ENCODE peak calls at places on chromosomes 12 and 14, in seven cellular contexts. G, D, B, Y, V, I and H are unnamed samples.

GRCh38 chr14:42664185-42664584 is 1057.5 kb downstream of the LRFN5 start:
- DNase-seq in G (no peak), D (no peak), B (no peak), V (no peak), Y (no peak), I (no peak), H (no peak)

GRCh38 chr14:21436567-21437062 is 19.3 kb downstream of the CHD8 start:
- DNase-seq in D (peak; percentile 16), B (no peak), G (no peak), I (no peak), Y (no peak), V (no peak), H (no peak)

GRCh38 chr12:122106891-122107660 is 28.5 kb downstream of the MLXIP start:
- DNase-seq in B (no peak), Y (no peak), V (no peak), I (no peak), D (no peak), G (peak; percentile 60), H (no peak)

GRCh38 chr12:124869011-124869665 is 5.5 kb upstream of the SCARB1 start:
- DNase-seq in Y (no peak), V (no peak), G (no peak), D (no peak), I (no peak), B (no peak), H (peak; percentile 40)

GRCh38 chr12:50751921-50752721 is 11.8 kb upstream of the ATF1 start:
- DNase-seq in V (no peak), D (no peak), I (no peak), Y (no peak), G (no peak), B (no peak), H (no peak)

GRCh38 chr12:106680280-106680679 is 94.2 kb upstream of the RIC8B start:
- DNase-seq in G (no peak), B (no peak), V (no peak), I (no peak), Y (no peak), D (no peak), H (no peak)

GRCh38 chr14:35429951-35430350 is 25.4 kb upstream of the NFKBIA start:
- DNase-seq in V (no peak), D (no peak), I (no peak), B (no peak), G (no peak), Y (no peak), H (no peak)

GRCh38 chr12:121822393-121823100 is 18.7 kb downstream of the SETD1B start:
- DNase-seq in D (no peak), B (no peak), Y (no peak), I (no peak), G (no peak), V (no peak), H (no peak)

GRCh38 chr12:132260721-132261120 is 68.7 kb downstream of the GALNT9 start:
- DNase-seq in D (no peak), Y (no peak), V (no peak), B (no peak), G (no peak), I (no peak), H (no peak)

GRCh38 chr14:22848391-22849164 is 12.2 kb downstream of the MMP14 start:
- DNase-seq in D (peak; percentile 13), I (no peak), B (no peak), V (no peak), Y (no peak), G (no peak), H (no peak)

GRCh38 chr12:68976304-68976915 is 43.4 kb upstream of the CPM start:
- DNase-seq in V (no peak), D (no peak), B (no peak), G (no peak), I (no peak), Y (no peak), H (no peak)

GRCh38 chr12:57488397-57489156 is 709 bp downstream of the MARS1 start:
- DNase-seq in B (no peak), D (no peak), G (no peak), Y (no peak), I (no peak), V (no peak), H (no peak)

GRCh38 chr12:4270016-4270669 is 3.4 kb upstream of the CCND2 start:
- DNase-seq in I (no peak), D (no peak), V (no peak), Y (no peak), B (no peak), G (no peak), H (peak; percentile 58)

GRCh38 chr14:52244997-52245396 is 22.5 kb upstream of the PTGDR start:
- DNase-seq in D (no peak), V (no peak), Y (no peak), I (no peak), B (no peak), G (no peak), H (no peak)

GRCh38 chr12:51238037-51238509 is 553 bp upstream of the DAZAP2 start:
- DNase-seq in D (no peak), G (no peak), B (no peak), V (no peak), I (no peak), Y (no peak), H (no peak)

GRCh38 chr14:24339284-24340151 is at the start of gene RIPK3:
- DNase-seq in V (no peak), Y (peak; percentile 46), G (no peak), D (no peak), B (no peak), I (no peak), H (peak; percentile 68)

GRCh38 chr12:43662736-43663135 is 95.9 kb downstream of the PUS7L start:
- DNase-seq in G (no peak), D (no peak), I (no peak), Y (no peak), B (no peak), V (no peak), H (no peak)

GRCh38 chr12:16012086-16012485 is 101.0 kb downstream of the DERA start:
- DNase-seq in I (no peak), Y (no peak), G (no peak), B (no peak), D (no peak), V (no peak), H (no peak)

GRCh38 chr12:96236221-96236822 is 42.1 kb downstream of the ELK3 start:
- DNase-seq in V (no peak), G (no peak), I (no peak), Y (peak; percentile 30), D (no peak), B (no peak), H (no peak)

GRCh38 chr14:68376067-68376810 is 416.6 kb downstream of the ZFP36L1 start:
- DNase-seq in D (no peak), Y (no peak), B (no peak), G (no peak), I (no peak), V (no peak), H (no peak)

GRCh38 chr14:77251870-77252269 is 19.1 kb downstream of the NGB start:
- DNase-seq in V (no peak), Y (no peak), G (no peak), I (no peak), B (no peak), D (no peak), H (no peak)

GRCh38 chr14:89391556-89391955 is 25.5 kb downstream of the FOXN3 start:
- DNase-seq in V (no peak), B (no peak), D (no peak), G (no peak), I (no peak), Y (no peak), H (no peak)

GRCh38 chr14:97426776-97427175 is 629.6 kb downstream of the VRK1 start:
- DNase-seq in G (no peak), B (no peak), D (no peak), V (no peak), Y (no peak), I (no peak), H (no peak)

GRCh38 chr12:59119676-59120075 is 199.4 kb upstream of the LRIG3 start:
- DNase-seq in I (no peak), G (no peak), V (no peak), D (no peak), B (no peak), Y (no peak), H (no peak)

GRCh38 chr12:81080431-81080983 is 2.6 kb downstream of the ACSS3 start:
- DNase-seq in Y (no peak), G (no peak), D (no peak), V (no peak), I (no peak), B (no peak), H (no peak)

GRCh38 chr14:39383026-39383626 is 49.1 kb downstream of the FBXO33 start:
- DNase-seq in G (no peak), V (no peak), B (no peak), I (no peak), D (no peak), Y (no peak), H (no peak)

GRCh38 chr12:82124711-82125110 is 233.5 kb downstream of the CCDC59 start:
- DNase-seq in G (no peak), D (no peak), V (no peak), I (no peak), Y (no peak), B (no peak), H (no peak)